ENCODE peak calls at places on chromosomes 5 and 9, in ten cellular contexts. Y is suprapubic skin, V is sigmoid colon, D is stomach, T is SK-N-SH, F is transverse colon, W is HepG2, Z is K562, N is H1, H is GM12878. I is an unnamed sample.
A peak's percentile ranks its signal among the peaks of the same experiment; 100 is the strongest.

GRCh38 chr5:9714187-9714586 is 84.0 kb upstream of the TAS2R1 start:
- DNase-seq in Y (no peak), V (no peak), D (no peak), T (peak; percentile 78), F (no peak), W (no peak), Z (no peak), N (no peak), H (no peak), I (no peak)

GRCh38 chr9:124749811-124750210 is 21.3 kb downstream of the NR6A1 start:
- DNase-seq in Y (no peak), V (no peak), D (no peak), T (no peak), F (no peak), W (no peak), Z (no peak), N (no peak), H (no peak), I (no peak)

GRCh38 chr9:133031496-133031911 is 707 bp downstream of the GTF3C5 start:
- DNase-seq in Y (no peak), V (peak; percentile 22), D (no peak), T (no peak), F (no peak), W (no peak), Z (no peak), N (no peak), H (no peak), I (no peak)

GRCh38 chr5:117302949-117303348 is 728.3 kb upstream of the SEMA6A start:
- DNase-seq in Y (no peak), V (no peak), D (no peak), T (no peak), F (no peak), W (no peak), Z (no peak), N (no peak), H (no peak), I (no peak)

GRCh38 chr9:124384849-124385248 is 30.4 kb downstream of the PSMB7 start:
- DNase-seq in Y (no peak), V (no peak), D (no peak), T (no peak), F (no peak), W (no peak), Z (no peak), N (no peak), H (no peak), I (no peak)

GRCh38 chr5:160473736-160474483 is 52.3 kb downstream of the PTTG1 start:
- DNase-seq in Y (no peak), V (no peak), D (no peak), T (no peak), F (no peak), W (no peak), Z (no peak), N (no peak), H (no peak), I (no peak)

GRCh38 chr5:132238169-132238744 is 10.6 kb upstream of the P4HA2 start:
- DNase-seq in Y (peak; percentile 86), V (peak; percentile 84), D (peak; percentile 83), T (peak; percentile 71), F (peak; percentile 83), W (peak; percentile 41), Z (peak; percentile 76), N (no peak), H (peak; percentile 32), I (peak; percentile 56)

GRCh38 chr5:79924936-79925893 is 65.8 kb downstream of the MTX3 start:
- DNase-seq in Y (no peak), V (no peak), D (no peak), T (no peak), F (no peak), W (no peak), Z (no peak), N (peak; percentile 13), H (no peak), I (no peak)

GRCh38 chr5:97062046-97062445 is 80.4 kb downstream of the LIX1 start:
- DNase-seq in Y (no peak), V (no peak), D (no peak), T (peak; percentile 17), F (no peak), W (no peak), Z (no peak), N (no peak), H (no peak), I (no peak)

GRCh38 chr5:56631719-56632118 is 183.6 kb upstream of the MAP3K1 start:
- DNase-seq in Y (no peak), V (no peak), D (no peak), T (no peak), F (no peak), W (peak; percentile 32), Z (no peak), N (no peak), H (no peak), I (no peak)

DNA sequence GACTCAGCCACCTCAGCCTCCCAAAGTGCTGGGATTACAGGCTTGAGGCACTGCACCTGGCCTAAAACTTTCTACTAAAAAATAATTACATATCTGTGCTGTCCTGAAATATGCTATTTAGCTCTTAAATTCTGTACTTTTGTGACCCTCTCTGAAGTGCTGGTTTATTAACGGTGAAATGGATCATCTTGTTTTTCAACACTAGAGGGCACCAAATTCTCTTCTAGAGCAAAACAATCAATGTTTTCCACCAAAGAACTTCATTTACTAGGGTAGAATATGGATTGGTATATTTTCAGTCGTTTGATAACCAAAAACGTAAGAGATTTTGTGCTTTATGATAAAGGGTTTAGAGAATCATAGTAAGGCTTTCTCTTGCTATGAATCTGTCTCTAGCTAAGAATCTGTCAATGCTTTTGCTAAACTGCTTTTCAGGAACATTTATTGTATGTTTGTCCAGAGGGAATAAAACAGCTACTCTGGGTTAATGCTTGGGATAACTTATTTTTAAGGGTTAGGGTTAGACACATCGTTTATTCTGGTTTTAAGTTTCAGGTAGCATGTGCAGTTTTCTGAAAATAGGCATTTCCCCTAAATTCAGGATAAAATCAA is 63.6 kb downstream of the RNF180 start:
- DNase-seq in Y (no peak), V (no peak), D (no peak), T (peak; percentile 57), F (no peak), W (peak; percentile 20), Z (peak; percentile 36), N (no peak), H (no peak), I (no peak)
- TF ChIP-seq EP300 in Y (no peak), V (no peak), D (no peak), T (no peak), F (no peak), W (no peak), Z (no peak), N (no peak), H (no peak), I (no peak)

GRCh38 chr9:135928074-135928730 is 20.9 kb upstream of the CAMSAP1 start:
- DNase-seq in Y (no peak), V (no peak), D (no peak), T (no peak), F (no peak), W (no peak), Z (no peak), N (no peak), H (no peak), I (no peak)

GRCh38 chr9:135927195-135928013 is 20.1 kb upstream of the CAMSAP1 start:
- DNase-seq in Y (peak; percentile 74), V (no peak), D (no peak), T (no peak), F (no peak), W (no peak), Z (no peak), N (no peak), H (no peak), I (peak; percentile 74)

GRCh38 chr9:135925496-135926133 is 18.3 kb upstream of the CAMSAP1 start:
- DNase-seq in Y (peak; percentile 67), V (no peak), D (no peak), T (no peak), F (no peak), W (no peak), Z (no peak), N (no peak), H (no peak), I (no peak)

GRCh38 chr9:135924628-135925338 is 17.4 kb upstream of the CAMSAP1 start:
- DNase-seq in Y (peak; percentile 65), V (no peak), D (no peak), T (no peak), F (no peak), W (peak; percentile 30), Z (no peak), N (peak; percentile 33), H (no peak), I (no peak)

DNA sequence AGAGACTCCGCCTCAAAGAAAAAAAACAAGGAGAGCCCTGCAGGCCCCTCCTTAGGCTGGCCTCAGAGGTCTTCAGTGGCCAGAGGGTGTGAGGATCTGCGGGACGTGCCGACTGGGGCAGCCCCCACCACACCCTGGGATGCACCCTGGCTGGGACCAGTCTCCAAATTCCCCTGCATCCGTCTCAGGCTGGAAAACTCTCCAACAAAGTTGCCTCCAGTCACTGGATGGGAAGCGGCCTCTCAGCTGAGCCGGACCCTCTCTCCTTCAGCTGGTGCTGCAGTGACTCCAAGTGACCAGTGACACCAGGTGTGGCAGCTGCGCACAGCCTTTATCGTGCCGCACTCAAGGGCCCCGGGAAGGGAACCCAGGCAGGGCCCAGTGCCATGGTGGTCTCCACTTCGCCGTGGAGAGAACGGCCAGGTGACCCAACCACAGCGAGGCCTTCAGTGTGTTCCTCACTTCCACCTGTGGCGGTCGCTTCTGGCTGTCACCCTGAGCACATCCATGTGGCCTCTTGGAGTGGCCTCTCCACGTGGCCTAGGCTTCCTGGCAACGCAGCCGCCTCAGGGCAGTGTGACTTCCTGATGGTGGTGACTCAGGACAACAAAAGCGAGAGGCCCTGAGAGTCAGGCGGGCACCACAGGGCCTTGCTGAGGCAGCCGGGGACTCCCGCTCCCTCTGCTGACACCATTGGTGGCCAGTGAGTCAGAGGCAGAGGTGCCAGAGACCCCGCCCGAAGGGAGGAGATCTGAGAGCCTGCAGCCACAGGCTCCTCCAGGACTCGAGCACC is 19.3 kb upstream of the CAMSAP1 start:
- DNase-seq in Y (peak; percentile 81), V (no peak), D (peak; percentile 56), T (no peak), F (no peak), W (no peak), Z (no peak), N (no peak), H (no peak), I (peak; percentile 62)
- TF ChIP-seq POLR2AphosphoS5 in Y (no peak), V (no peak), D (no peak), T (no peak), F (no peak), W (no peak), Z (no peak), N (no peak), H (no peak), I (no peak)

DNA sequence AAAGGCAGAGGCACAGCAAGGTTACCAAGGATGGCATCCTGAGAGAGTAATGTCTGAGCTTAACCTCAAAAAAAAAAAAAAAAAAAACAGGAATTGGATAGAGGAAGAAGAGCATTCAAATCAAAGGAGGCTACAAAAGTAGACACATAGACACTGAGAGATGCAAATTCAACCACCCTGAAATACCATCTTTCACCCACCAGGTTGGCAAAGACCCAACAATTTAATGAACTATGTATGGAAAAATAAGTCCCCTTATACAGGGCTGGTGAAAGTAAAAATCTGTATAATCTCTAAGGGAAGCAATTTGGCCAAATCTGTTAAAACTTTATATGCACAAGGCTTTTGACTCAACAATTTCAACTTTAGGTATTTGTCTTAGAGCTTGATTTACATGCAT is 4.9 kb downstream of the NADK2 start:
- DNase-seq in Y (no peak), V (no peak), D (no peak), T (no peak), F (no peak), W (no peak), Z (no peak), N (no peak), H (no peak), I (no peak)
- TF ChIP-seq EP300 in Y (no peak), V (no peak), D (no peak), T (no peak), F (no peak), W (no peak), Z (no peak), N (no peak), H (no peak), I (no peak)

GRCh38 chr5:3842591-3842990 is 247.0 kb downstream of the IRX1 start:
- DNase-seq in Y (no peak), V (no peak), D (no peak), T (no peak), F (no peak), W (no peak), Z (no peak), N (no peak), H (no peak), I (no peak)
- TF ChIP-seq POLR2AphosphoS5 in Y (no peak), V (no peak), D (no peak), T (no peak), F (no peak), W (no peak), Z (no peak), N (no peak), H (no peak), I (no peak)

I was measured in upper lobe of left lung.